ENCODE peak calls at places on chromosomes 5 and 9, in five cellular contexts. E is fibroblast of lung, Z is NB4, K is esophagus squamous epithelium, I is cardiac muscle cell. Y is an unnamed sample.

GRCh38 chr5:74064911-74065310 is 438.9 kb downstream of the ARHGEF28 start:
- DNase-seq in E (no peak), Z (no peak), K (no peak), I (no peak), Y (no peak)

GRCh38 chr5:42377496-42377895 is 45.7 kb upstream of the GHR start:
- DNase-seq in E (no peak), Z (no peak), K (no peak), I (no peak), Y (peak)

GRCh38 chr5:123207321-123207645 is 118.2 kb downstream of the PRDM6 start:
- DNase-seq in E (no peak), Z (no peak), K (no peak), I (no peak), Y (no peak)

GRCh38 chr5:16383544-16384057 is 82.0 kb downstream of the ZNF622 start:
- DNase-seq in E (no peak), Z (no peak), K (no peak), I (no peak), Y (no peak)

GRCh38 chr5:103617913-103618312 is 55.3 kb upstream of the NUDT12 start:
- DNase-seq in E (peak), Z (no peak), K (no peak), I (no peak), Y (no peak)

GRCh38 chr9:130936285-130937117 is 2.5 kb downstream of the FIBCD1 start:
- DNase-seq in E (peak), Z (peak), K (no peak), I (peak), Y (peak)

GRCh38 chr5:90982576-90982975 is 400.5 kb downstream of the ARRDC3 start:
- DNase-seq in E (peak), Z (peak), K (no peak), I (no peak), Y (peak)

GRCh38 chr9:131824175-131824594 is 84.3 kb upstream of the RAPGEF1 start:
- DNase-seq in E (no peak), Z (no peak), K (no peak), I (no peak), Y (no peak)

GRCh38 chr9:35695801-35696420 is 6.2 kb upstream of the TPM2 start:
- DNase-seq in E (peak), Z (no peak), K (no peak), I (no peak), Y (no peak)

GRCh38 chr5:159510282-159510681 is 180.0 kb upstream of the IL12B start:
- DNase-seq in E (peak), Z (no peak), K (no peak), I (peak), Y (peak)

GRCh38 chr9:135750786-135751185 is 48.8 kb downstream of the KCNT1 start:
- DNase-seq in E (no peak), Z (no peak), K (no peak), I (no peak), Y (no peak)

GRCh38 chr5:122408592-122409219 is 96.7 kb downstream of the SNCAIP start:
- DNase-seq in E (peak), Z (no peak), K (no peak), I (no peak), Y (no peak)

GRCh38 chr5:150603052-150603451 is 37.4 kb upstream of the SYNPO start:
- DNase-seq in E (no peak), Z (no peak), K (no peak), I (peak), Y (no peak)

GRCh38 chr9:135346438-135347050 is 133.0 kb upstream of the PPP1R26 start:
- DNase-seq in E (no peak), Z (no peak), K (no peak), I (no peak), Y (no peak)

GRCh38 chr9:136921718-136922117 is 22.8 kb downstream of the FBXW5 start:
- DNase-seq in E (no peak), Z (no peak), K (no peak), I (peak), Y (no peak)

GRCh38 chr5:93078082-93079038 is 502.7 kb downstream of the NR2F1-AS1 start:
- DNase-seq in E (peak), Z (peak), K (no peak), I (peak), Y (peak)

GRCh38 chr5:132505641-132506040 is 15.1 kb upstream of the IRF1 start:
- DNase-seq in E (no peak), Z (no peak), K (no peak), I (no peak), Y (no peak)

GRCh38 chr9:130897848-130898551 is 1.4 kb upstream of the QRFP start:
- DNase-seq in E (no peak), Z (no peak), K (no peak), I (no peak), Y (no peak)

GRCh38 chr9:2833096-2833495 is 10.8 kb downstream of the PUM3 start:
- DNase-seq in E (no peak), Z (peak), K (no peak), I (no peak), Y (peak)

GRCh38 chr9:109010676-109011655 is 2.3 kb downstream of the CTNNAL1 start:
- DNase-seq in E (peak), Z (peak), K (no peak), I (no peak), Y (peak)

GRCh38 chr5:160291467-160291866 is 20.9 kb downstream of the CCNJL start:
- DNase-seq in E (no peak), Z (no peak), K (no peak), I (no peak), Y (no peak)

GRCh38 chr5:135457424-135458071 is 5.4 kb upstream of the TIFAB start:
- DNase-seq in E (peak), Z (peak), K (no peak), I (peak), Y (peak)

GRCh38 chr5:54895816-54896341 is 89.5 kb downstream of the ESM1 start:
- DNase-seq in E (peak), Z (peak), K (no peak), I (peak), Y (peak)

GRCh38 chr5:95029569-95030366 is 255.1 kb downstream of the MCTP1 start:
- DNase-seq in E (no peak), Z (peak), K (no peak), I (no peak), Y (no peak)

GRCh38 chr9:77807295-77807694 is 159.2 kb upstream of the GNA14 start:
- DNase-seq in E (peak), Z (peak), K (no peak), I (no peak), Y (peak)

GRCh38 chr5:179344301-179345178 is 721 bp downstream of the ADAMTS2 start:
- DNase-seq in E (peak), Z (peak), K (no peak), I (peak), Y (no peak)

GRCh38 chr5:67233075-67233474 is 36.5 kb upstream of the CD180 start:
- DNase-seq in E (peak), Z (no peak), K (no peak), I (no peak), Y (peak)

GRCh38 chr5:41707853-41708603 is 162.2 kb downstream of the OXCT1 start:
- DNase-seq in E (peak), Z (peak), K (no peak), I (peak), Y (peak)

GRCh38 chr9:115165233-115165632 is 47.3 kb upstream of the TNC start:
- DNase-seq in E (no peak), Z (no peak), K (no peak), I (no peak), Y (no peak)

GRCh38 chr9:109945571-109945970 is 165.6 kb downstream of the PALM2AKAP2 start:
- DNase-seq in E (no peak), Z (no peak), K (no peak), I (no peak), Y (no peak)

GRCh38 chr9:92615790-92616189 is 54.1 kb downstream of the IPPK start:
- DNase-seq in E (no peak), Z (no peak), K (no peak), I (no peak), Y (no peak)

GRCh38 chr9:34347800-34348158 is 18.4 kb downstream of the NUDT2 start:
- DNase-seq in E (no peak), Z (no peak), K (no peak), I (no peak), Y (no peak)

GRCh38 chr5:167051369-167051768 is 1240.1 kb upstream of the WWC1 start:
- DNase-seq in E (no peak), Z (no peak), K (no peak), I (no peak), Y (peak)

GRCh38 chr5:116438979-116439554 is 135.6 kb downstream of the SEMA6A start:
- DNase-seq in E (no peak), Z (no peak), K (no peak), I (no peak), Y (no peak)

GRCh38 chr5:38678079-38678478 is 121.6 kb upstream of the LIFR start:
- DNase-seq in E (no peak), Z (no peak), K (no peak), I (no peak), Y (no peak)

GRCh38 chr9:121445986-121446385 is 53.7 kb downstream of the GGTA1 start:
- DNase-seq in E (no peak), Z (peak), K (no peak), I (no peak), Y (no peak)
- TF ChIP-seq CTCF in E (no peak), Z (peak), K (peak), I (no peak), Y (no peak)

DNA sequence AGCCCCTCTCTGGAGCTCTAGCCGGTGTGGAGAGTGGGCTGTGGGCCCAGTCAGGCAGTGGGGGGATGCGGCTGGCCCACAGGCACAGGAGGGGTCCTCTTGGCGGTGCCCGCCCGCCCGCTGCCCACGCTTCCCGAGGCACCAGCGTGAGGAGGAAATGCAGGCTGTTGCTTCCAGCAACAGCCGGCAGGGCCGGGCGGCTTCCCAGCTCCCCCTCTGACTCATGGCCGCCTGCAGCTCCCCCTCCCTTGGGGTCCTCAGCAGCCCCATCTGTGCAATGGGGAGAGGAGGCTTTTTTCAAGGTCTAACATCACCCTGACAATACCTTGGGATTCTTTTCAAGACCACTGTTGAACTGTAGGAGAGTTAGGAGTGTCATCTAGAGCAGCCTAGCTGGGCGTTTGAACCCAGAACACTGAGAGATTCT is 10.4 kb downstream of the CXXC5 start:
- DNase-seq in E (peak), Z (peak), K (no peak), I (no peak), Y (no peak)
- H3K4me3 ChIP-seq in E (no peak), Z (no peak), K (no peak), I (no peak), Y (no peak)

GRCh38 chr9:20552874-20553624 is 69.2 kb downstream of the MLLT3 start:
- DNase-seq in E (peak), Z (no peak), K (no peak), I (no peak), Y (peak)
- TF ChIP-seq CTCF in E (no peak), Z (no peak), K (peak), I (peak), Y (peak)

GRCh38 chr9:69326261-69326660 is 1.2 kb downstream of the ENTREP1 start:
- DNase-seq in E (no peak), Z (no peak), K (no peak), I (peak), Y (no peak)

GRCh38 chr9:69324549-69325401 is at the start of gene ENTREP1:
- DNase-seq in E (peak), Z (no peak), K (no peak), I (peak), Y (peak)

GRCh38 chr9:69322256-69322655 is 2.8 kb upstream of the ENTREP1 start:
- DNase-seq in E (no peak), Z (no peak), K (no peak), I (no peak), Y (no peak)

GRCh38 chr9:69323886-69324285 is 1.1 kb upstream of the ENTREP1 start:
- DNase-seq in E (no peak), Z (no peak), K (no peak), I (no peak), Y (no peak)

DNA sequence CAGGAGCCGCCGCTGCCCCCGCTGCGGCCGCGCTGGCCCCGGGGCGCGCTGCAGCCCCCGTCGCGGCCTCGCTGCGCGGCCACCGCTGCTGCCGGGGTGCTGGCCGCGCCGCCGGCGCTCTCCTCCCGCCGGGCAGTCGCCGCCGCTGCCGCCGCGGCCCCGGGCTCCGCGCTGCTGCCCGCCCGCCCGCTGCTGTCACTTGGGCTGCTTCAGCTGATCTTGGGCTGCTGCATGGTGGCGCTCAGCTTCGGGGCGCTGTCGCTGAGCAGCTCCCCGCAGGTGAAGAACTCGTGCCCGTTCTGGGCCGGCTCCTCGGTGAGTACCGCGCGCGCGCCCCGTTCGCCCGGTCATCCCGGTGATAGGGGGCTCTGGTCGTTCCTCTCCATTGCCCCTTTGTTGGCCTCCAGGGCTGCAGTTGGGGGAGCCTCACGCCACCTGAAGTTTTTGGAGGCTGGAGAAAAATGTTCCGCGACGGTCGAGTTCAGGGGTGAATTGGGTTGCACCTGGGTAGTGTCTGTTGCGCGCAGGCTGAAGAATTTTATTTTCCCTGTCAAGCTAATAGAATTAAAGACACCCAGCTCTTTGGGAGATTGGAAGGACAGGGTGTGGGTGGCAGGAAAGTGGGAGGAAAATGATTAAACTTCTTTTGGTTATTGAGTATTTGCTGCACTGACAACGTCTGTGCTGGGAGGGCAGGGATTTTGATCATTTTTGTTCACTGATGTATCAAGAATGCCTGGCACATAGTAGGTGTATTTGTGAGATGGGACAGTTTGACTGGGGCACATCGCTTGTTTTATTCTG is 596 bp downstream of the ENTREP1 start:
- DNase-seq in E (no peak), Z (no peak), K (no peak), I (peak), Y (no peak)
- H3K4me3 ChIP-seq in E (no peak), Z (no peak), K (peak), I (peak), Y (peak)

GRCh38 chr9:116282598-116282997 is 129.0 kb downstream of the PAPPA start:
- DNase-seq in E (no peak), Z (no peak), K (no peak), I (no peak), Y (no peak)

GRCh38 chr9:116286287-116286686 is 132.7 kb downstream of the PAPPA start:
- DNase-seq in E (peak), Z (no peak), K (no peak), I (peak), Y (no peak)

GRCh38 chr9:116287721-116288120 is 134.1 kb downstream of the PAPPA start:
- DNase-seq in E (peak), Z (no peak), K (no peak), I (no peak), Y (peak)

GRCh38 chr9:116284518-116284917 is 130.9 kb downstream of the PAPPA start:
- DNase-seq in E (no peak), Z (no peak), K (no peak), I (no peak), Y (no peak)

DNA sequence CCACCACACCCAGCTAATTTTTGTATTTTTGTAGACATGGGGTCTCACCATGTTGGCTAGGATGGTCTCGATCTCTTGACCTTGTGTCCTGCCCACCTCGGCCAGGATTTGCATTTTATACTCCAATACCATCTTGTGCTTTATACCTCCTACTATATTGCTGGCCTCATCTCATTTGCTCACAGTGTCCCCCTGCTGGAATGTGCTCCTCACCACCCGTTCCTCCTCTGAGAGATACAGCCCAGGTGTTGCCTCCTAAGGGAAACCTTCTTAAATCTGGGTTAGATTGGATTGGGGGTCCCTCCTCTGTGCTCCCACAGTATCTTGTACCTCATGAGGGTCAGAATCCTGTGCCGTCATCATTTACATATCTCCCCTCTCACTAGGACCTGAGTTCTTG is 131.7 kb downstream of the PAPPA start:
- DNase-seq in E (no peak), Z (no peak), K (no peak), I (no peak), Y (no peak)
- TF ChIP-seq CTCF in E (no peak), Z (no peak), K (no peak), I (peak), Y (peak)

DNA sequence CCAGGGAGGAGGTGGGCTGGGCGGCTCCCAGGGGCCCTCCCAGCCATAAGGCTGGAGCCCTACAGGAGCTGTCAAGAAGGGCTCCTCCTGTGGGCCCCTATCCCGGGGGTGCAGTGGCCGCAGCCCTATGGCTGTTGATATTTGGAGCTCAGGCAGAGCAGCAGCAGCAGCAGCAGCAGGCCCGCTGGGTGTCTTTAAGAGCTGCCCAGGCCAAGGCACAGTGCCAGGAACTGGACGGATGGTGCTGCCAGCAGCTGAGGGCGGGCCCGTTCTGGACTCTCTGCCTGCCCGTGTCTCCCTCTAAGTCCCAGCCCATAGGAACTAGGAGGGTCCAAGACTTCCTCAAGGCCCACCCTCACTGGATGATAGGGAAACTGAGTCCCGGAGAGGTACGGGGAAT is 3.6 kb downstream of the AK1 start:
- DNase-seq in E (peak), Z (no peak), K (no peak), I (no peak), Y (peak)
- H3K4me3 ChIP-seq in E (peak), Z (no peak), K (no peak), I (no peak), Y (no peak)

GRCh38 chr9:122141671-122142070 is 17.9 kb downstream of the NDUFA8 start:
- DNase-seq in E (no peak), Z (no peak), K (no peak), I (no peak), Y (no peak)

GRCh38 chr9:122143296-122143695 is 16.3 kb downstream of the NDUFA8 start:
- DNase-seq in E (no peak), Z (no peak), K (no peak), I (no peak), Y (no peak)

GRCh38 chr9:122145462-122145861 is 14.1 kb downstream of the NDUFA8 start:
- DNase-seq in E (no peak), Z (no peak), K (no peak), I (no peak), Y (no peak)

GRCh38 chr9:122144006-122144405 is 15.6 kb downstream of the NDUFA8 start:
- DNase-seq in E (no peak), Z (no peak), K (no peak), I (no peak), Y (no peak)

GRCh38 chr9:122144836-122145235 is 14.7 kb downstream of the NDUFA8 start:
- DNase-seq in E (no peak), Z (peak), K (no peak), I (no peak), Y (no peak)
- TF ChIP-seq CTCF in E (no peak), Z (peak), K (no peak), I (peak), Y (peak)

DNA sequence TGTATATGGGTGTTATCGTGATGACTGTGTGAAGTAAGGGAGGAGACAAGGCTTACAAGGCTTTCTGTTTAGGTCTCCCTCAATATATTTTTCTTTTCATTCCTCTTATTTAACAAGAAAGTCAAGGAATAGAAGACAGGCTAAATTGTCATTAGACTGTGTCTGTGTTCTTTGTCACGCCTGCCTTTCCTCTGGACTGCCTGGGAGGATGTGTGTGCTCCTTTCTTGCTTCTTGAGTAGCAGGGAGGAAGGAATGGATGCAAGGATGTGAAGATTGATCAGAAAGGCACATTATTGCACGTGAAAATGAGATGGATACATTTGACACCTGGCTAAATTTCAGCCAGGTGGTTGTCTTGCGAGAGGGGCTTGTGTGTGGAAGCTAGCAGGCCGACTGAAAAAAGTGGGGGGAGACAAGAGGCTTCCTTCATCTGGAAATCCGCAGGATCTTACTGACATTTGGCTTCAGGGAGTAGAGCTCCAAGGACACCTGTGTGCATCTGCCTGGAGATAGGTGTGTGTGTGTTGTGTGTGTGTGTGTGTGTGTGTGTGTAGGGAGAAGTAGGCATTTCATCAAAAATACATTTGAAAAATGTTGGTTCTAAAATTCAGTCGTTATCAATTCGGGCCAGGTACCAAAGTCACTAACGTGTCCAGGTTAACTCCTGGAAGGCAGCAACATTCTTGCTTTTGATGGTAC is 200.0 kb downstream of the MEF2C start:
- DNase-seq in E (no peak), Z (no peak), K (no peak), I (no peak), Y (no peak)
- H3K4me3 ChIP-seq in E (no peak), Z (no peak), K (no peak), I (no peak), Y (no peak)

Y was measured in fibroblast of pulmonary artery.